ENCODE peak calls at places on chromosomes 13 and 19, in five cellular contexts. V, M, Z, S and N are unnamed samples. For H3K4me1, the result is how much of the 10 kb centered on the place peaks cover.

GRCh38 chr13:24459234-24459633 is 53.3 kb downstream of the PARP4 start:
- DNase-seq in V (no peak), M (no peak), Z (no peak), S (no peak), N (no peak)

GRCh38 chr19:18651738-18652137 is 14.9 kb downstream of the KLHL26 start:
- DNase-seq in V (no peak), M (no peak), Z (no peak), S (no peak), N (no peak)

GRCh38 chr19:6070179-6071102 is 39.9 kb downstream of the RFX2 start:
- DNase-seq in V (no peak), M (no peak), Z (no peak), S (no peak), N (no peak)

GRCh38 chr19:8519388-8519787 is 5.4 kb upstream of the ZNF414 start:
- DNase-seq in V (no peak), M (no peak), Z (no peak), S (no peak), N (no peak)

GRCh38 chr19:18093439-18094161 is 4.0 kb upstream of the MAST3 start:
- DNase-seq in V (no peak), M (peak), Z (no peak), S (no peak), N (no peak)

GRCh38 chr19:49347191-49347590 is 12.0 kb downstream of the CD37 start:
- DNase-seq in V (no peak), M (no peak), Z (no peak), S (no peak), N (no peak)

GRCh38 chr13:87093399-87093798 is 577.8 kb upstream of the SLITRK5 start:
- DNase-seq in V (no peak), M (no peak), Z (no peak), S (no peak), N (no peak)

GRCh38 chr19:6489278-6490061 is 7.9 kb upstream of the DENND1C start:
- DNase-seq in V (no peak), M (no peak), Z (no peak), S (no peak), N (no peak)

GRCh38 chr19:50983625-50984292 is at the start of gene KLK7:
- DNase-seq in V (no peak), M (no peak), Z (no peak), S (no peak), N (no peak)

GRCh38 chr19:44942067-44942571 is at the start of gene APOC4:
- DNase-seq in V (no peak), M (no peak), Z (no peak), S (no peak), N (no peak)

GRCh38 chr19:4567584-4568071 is 8.1 kb upstream of the SEMA6B start:
- DNase-seq in V (peak), M (peak), Z (peak), S (no peak), N (peak)

GRCh38 chr19:43362179-43362578 is 8.7 kb downstream of the CD177 start:
- DNase-seq in V (no peak), M (no peak), Z (no peak), S (no peak), N (no peak)

GRCh38 chr19:30841934-30842333 is 469.8 kb downstream of the ZNF536 start:
- DNase-seq in V (no peak), M (no peak), Z (no peak), S (no peak), N (no peak)

GRCh38 chr13:34391071-34391470 is 551.0 kb upstream of the NBEA start:
- DNase-seq in V (no peak), M (no peak), Z (no peak), S (no peak), N (no peak)

GRCh38 chr13:40595693-40596092 is 70.7 kb downstream of the FOXO1 start:
- DNase-seq in V (no peak), M (no peak), Z (no peak), S (no peak), N (no peak)

GRCh38 chr19:34305221-34306058 is 51.1 kb downstream of the GARRE1 start:
- DNase-seq in V (no peak), M (no peak), Z (no peak), S (no peak), N (no peak)

GRCh38 chr19:40270362-40271089 is 14.6 kb downstream of the AKT2 start:
- DNase-seq in V (no peak), M (peak), Z (no peak), S (no peak), N (no peak)

GRCh38 chr13:32426191-32426980 is 1.5 kb downstream of the N4BP2L1 start:
- DNase-seq in V (peak), M (no peak), Z (no peak), S (no peak), N (no peak)

GRCh38 chr13:74158606-74159352 is 24.6 kb upstream of the KLF12 start:
- DNase-seq in V (no peak), M (no peak), Z (no peak), S (no peak), N (no peak)

GRCh38 chr19:55353803-55354697 is 469 bp downstream of the COX6B2 start:
- DNase-seq in V (peak), M (peak), Z (peak), S (peak), N (peak)

GRCh38 chr19:49570138-49570856 is 10.1 kb downstream of the NOSIP start:
- DNase-seq in V (peak), M (peak), Z (peak), S (no peak), N (peak)

GRCh38 chr13:60273971-60274370 is 110.2 kb upstream of the DIAPH3 start:
- DNase-seq in V (no peak), M (no peak), Z (no peak), S (no peak), N (no peak)

GRCh38 chr19:8697671-8698432 is 743 bp downstream of the ACTL9 start:
- DNase-seq in V (no peak), M (peak), Z (no peak), S (no peak), N (no peak)

GRCh38 chr13:113905018-113905417 is 41.1 kb upstream of the GAS6 start:
- DNase-seq in V (no peak), M (no peak), Z (peak), S (no peak), N (no peak)

GRCh38 chr19:38056646-38057045 is 149.6 kb downstream of the SIPA1L3 start:
- DNase-seq in V (no peak), M (no peak), Z (no peak), S (no peak), N (no peak)

GRCh38 chr13:112072531-112073244 is 5.7 kb downstream of the SOX1 start:
- DNase-seq in V (no peak), M (peak), Z (no peak), S (no peak), N (no peak)

GRCh38 chr13:52195052-52195837 is 35.8 kb upstream of the NEK3 start:
- DNase-seq in V (peak), M (peak), Z (peak), S (peak), N (peak)

GRCh38 chr19:1606138-1606651 is 933 bp upstream of the UQCR11 start:
- DNase-seq in V (no peak), M (no peak), Z (peak), S (no peak), N (no peak)

GRCh38 chr19:29843180-29844051 is 31.6 kb downstream of the CCNE1 start:
- DNase-seq in V (peak), M (peak), Z (no peak), S (peak), N (peak)

GRCh38 chr19:32172761-32173160 is 172.6 kb upstream of the ZNF507 start:
- DNase-seq in V (no peak), M (no peak), Z (no peak), S (no peak), N (no peak)

GRCh38 chr13:40340368-40341085 is 325.9 kb downstream of the FOXO1 start:
- DNase-seq in V (no peak), M (peak), Z (no peak), S (no peak), N (no peak)

GRCh38 chr13:51913421-51914136 is 51.8 kb downstream of the CCDC70 start:
- DNase-seq in V (no peak), M (peak), Z (no peak), S (no peak), N (no peak)

GRCh38 chr19:13884726-13885591 is 8.0 kb downstream of the NANOS3 start:
- DNase-seq in V (no peak), M (no peak), Z (peak), S (no peak), N (peak)

GRCh38 chr13:75194717-75195116 is 287.3 kb downstream of the TBC1D4 start:
- DNase-seq in V (no peak), M (no peak), Z (no peak), S (no peak), N (no peak)

GRCh38 chr13:100658363-100658762 is 16.2 kb downstream of the TMTC4 start:
- DNase-seq in V (no peak), M (no peak), Z (no peak), S (no peak), N (no peak)

GRCh38 chr19:15316498-15316897 is 15.8 kb downstream of the BRD4 start:
- DNase-seq in V (no peak), M (no peak), Z (no peak), S (no peak), N (no peak)

GRCh38 chr19:15315101-15315500 is 17.2 kb downstream of the BRD4 start:
- DNase-seq in V (no peak), M (no peak), Z (no peak), S (no peak), N (no peak)

GRCh38 chr19:15317392-15318011 is 14.8 kb downstream of the BRD4 start:
- DNase-seq in V (no peak), M (no peak), Z (no peak), S (no peak), N (no peak)

GRCh38 chr19:15320118-15320517 is 12.2 kb downstream of the BRD4 start:
- DNase-seq in V (no peak), M (no peak), Z (no peak), S (no peak), N (no peak)

GRCh38 chr19:15318241-15318691 is 14.1 kb downstream of the BRD4 start:
- DNase-seq in V (peak), M (no peak), Z (no peak), S (no peak), N (no peak)
- H3K4me1 ChIP-seq in V (half or more), M (under half), Z (half or more), S (under half), N (under half)

GRCh38 chr19:10105241-10106099 is 692 bp upstream of the PPAN start:
- DNase-seq in V (no peak), M (no peak), Z (no peak), S (peak), N (no peak)

GRCh38 chr19:10104665-10105221 is 1.4 kb upstream of the PPAN start:
- DNase-seq in V (no peak), M (no peak), Z (no peak), S (no peak), N (peak)

GRCh38 chr19:10107817-10108367 is 1.7 kb downstream of the PPAN start:
- DNase-seq in V (no peak), M (no peak), Z (no peak), S (no peak), N (no peak)

GRCh38 chr19:10107254-10107653 is 1.1 kb downstream of the PPAN start:
- DNase-seq in V (no peak), M (no peak), Z (no peak), S (no peak), N (no peak)

DNA sequence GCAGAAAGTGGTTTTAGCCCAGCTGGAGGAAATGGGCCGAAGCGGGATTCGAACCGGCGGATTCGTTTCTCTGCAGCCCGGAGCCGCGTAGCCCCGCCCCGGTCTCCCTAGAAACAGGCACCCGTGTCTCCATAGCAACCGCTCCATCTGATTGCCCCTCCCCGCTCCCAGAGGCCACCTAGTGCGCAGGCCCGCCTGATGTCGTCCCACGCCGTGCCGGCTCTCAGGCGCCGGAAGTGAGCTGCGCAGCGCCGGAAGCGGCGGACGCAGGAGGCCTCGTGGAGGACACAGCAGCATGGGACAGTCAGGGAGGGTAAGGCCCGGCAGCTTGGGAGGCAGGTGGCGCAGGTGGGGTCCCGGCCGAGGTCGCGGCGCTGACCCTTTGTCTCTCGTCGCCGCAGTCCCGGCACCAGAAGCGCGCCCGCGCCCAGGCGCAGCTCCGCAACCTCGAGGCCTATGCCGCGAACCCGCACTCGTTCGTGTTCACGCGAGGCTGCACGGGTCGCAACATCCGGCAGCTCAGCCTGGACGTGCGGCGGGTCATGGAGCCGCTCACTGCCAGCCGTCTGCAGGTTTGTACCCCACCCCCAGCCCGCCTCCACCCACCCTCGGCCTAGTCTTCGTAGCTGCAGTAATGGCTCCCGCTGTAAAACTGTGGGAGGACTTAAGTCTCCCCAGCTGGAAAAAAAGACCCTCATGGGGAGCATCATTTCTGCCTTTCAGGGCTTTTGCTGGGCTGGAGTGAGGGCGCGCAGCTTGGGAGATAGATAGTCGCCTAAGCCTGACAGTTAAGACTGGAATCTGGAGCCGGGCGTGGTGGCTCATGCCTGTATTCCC is at the start of gene PPAN:
- DNase-seq in V (peak), M (peak), Z (peak), S (peak), N (peak)
- H3K4me1 ChIP-seq in V (under half), M (under half), Z (under half), S (under half), N (under half)

GRCh38 chr13:46575321-46575721 is 22.4 kb downstream of the LRCH1 start:
- DNase-seq in V (no peak), M (no peak), Z (no peak), S (no peak), N (no peak)
- H3K4me1 ChIP-seq in V (under half), M (under half), Z (half or more), S (under half), N (under half)

GRCh38 chr13:43329702-43330101 is 306.3 kb downstream of the DNAJC15 start:
- DNase-seq in V (no peak), M (no peak), Z (no peak), S (no peak), N (no peak)
- H3K4me1 ChIP-seq in V (under half), M (under half), Z (under half), S (under half), N (under half)

GRCh38 chr19:41441321-41441945 is 1.5 kb upstream of the ERICH4 start:
- DNase-seq in V (no peak), M (no peak), Z (no peak), S (no peak), N (no peak)

GRCh38 chr19:41437944-41438574 is 1.7 kb downstream of the DMAC2 start:
- DNase-seq in V (no peak), M (no peak), Z (no peak), S (no peak), N (no peak)

GRCh38 chr19:41442473-41443360 is at the start of gene ERICH4:
- DNase-seq in V (no peak), M (no peak), Z (no peak), S (no peak), N (no peak)

GRCh38 chr19:41436664-41436951 is 3.1 kb downstream of the DMAC2 start:
- DNase-seq in V (no peak), M (no peak), Z (no peak), S (no peak), N (no peak)

DNA sequence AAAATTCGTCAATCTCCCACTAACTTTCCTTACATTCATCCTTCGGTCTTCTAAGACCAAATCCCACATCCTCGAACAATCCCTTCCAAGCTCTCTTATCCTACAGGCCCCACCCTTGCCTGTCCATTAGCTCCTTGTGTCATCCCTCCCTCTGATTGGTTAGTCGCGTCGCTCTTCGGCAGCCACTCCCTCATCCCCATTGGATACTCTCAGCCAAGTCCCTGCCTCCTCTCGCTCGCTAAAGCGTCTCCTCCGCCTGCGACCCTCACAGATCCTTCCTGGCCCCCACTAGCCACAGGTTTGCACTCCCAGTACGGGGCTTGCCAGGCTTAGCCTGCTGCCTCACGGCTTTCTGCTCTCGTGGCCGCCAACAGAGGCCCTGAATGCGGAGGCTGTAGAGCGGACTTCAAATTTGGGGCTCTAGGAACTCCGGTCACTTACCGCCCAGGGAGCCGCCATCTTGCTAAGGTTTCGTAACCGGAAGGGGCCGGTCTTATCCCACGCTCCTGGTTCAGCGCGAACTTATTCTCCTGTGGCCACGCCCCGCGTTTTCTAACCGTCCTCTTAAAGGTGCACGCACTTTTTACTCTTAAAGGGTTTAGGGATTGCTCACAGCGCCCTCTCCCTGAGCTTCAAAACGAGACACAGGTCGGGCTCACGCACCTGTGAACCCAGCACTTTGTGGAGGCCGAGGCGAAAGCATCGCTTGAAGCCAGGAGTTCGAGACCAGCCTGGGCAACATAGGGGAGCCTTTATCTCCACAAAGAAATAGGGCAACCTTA is at the start of gene DMAC2:
- DNase-seq in V (peak), M (peak), Z (peak), S (peak), N (peak)
- H3K4me1 ChIP-seq in V (under half), M (under half), Z (under half), S (under half), N (under half)